ENCODE peak calls at places on chromosomes 16 and 17, in five cellular contexts. One of them, this sample, is unnamed.
A peak's percentile ranks its signal among the peaks of the same experiment; 100 is the strongest.

GRCh38 chr16:68091604-68092261 is 6.6 kb downstream of the NFATC3 start:
- DNase-seq in body of pancreas: no peak
- DNase-seq in GM19239: no peak
- DNase-seq in AG09309: no peak
- DNase-seq in foreskin fibroblast: peak; percentile 72
- DNase-seq in this sample: no peak

GRCh38 chr17:51748749-51749604 is 409.5 kb downstream of the CA10 start:
- DNase-seq in body of pancreas: no peak
- DNase-seq in GM19239: no peak
- DNase-seq in AG09309: no peak
- DNase-seq in foreskin fibroblast: no peak
- DNase-seq in this sample: no peak

GRCh38 chr17:76585649-76586593 is at the start of gene ST6GALNAC2:
- DNase-seq in body of pancreas: peak; percentile 68
- DNase-seq in GM19239: no peak
- DNase-seq in AG09309: no peak
- DNase-seq in foreskin fibroblast: no peak
- DNase-seq in this sample: no peak

GRCh38 chr17:9332164-9332527 is 243.5 kb downstream of the STX8 start:
- DNase-seq in body of pancreas: no peak
- DNase-seq in GM19239: no peak
- DNase-seq in AG09309: no peak
- DNase-seq in foreskin fibroblast: no peak
- DNase-seq in this sample: no peak

GRCh38 chr17:79977711-79978544 is 57.7 kb downstream of the TBC1D16 start:
- DNase-seq in body of pancreas: peak; percentile 9
- DNase-seq in GM19239: no peak
- DNase-seq in AG09309: no peak
- DNase-seq in foreskin fibroblast: no peak
- DNase-seq in this sample: no peak

GRCh38 chr16:86363836-86364618 is 146.3 kb upstream of the FOXF1 start:
- DNase-seq in body of pancreas: no peak
- DNase-seq in GM19239: no peak
- DNase-seq in AG09309: no peak
- DNase-seq in foreskin fibroblast: no peak
- DNase-seq in this sample: no peak

GRCh38 chr16:88487920-88488842 is 35.1 kb downstream of the ZFPM1 start:
- DNase-seq in body of pancreas: peak; percentile 97
- DNase-seq in GM19239: no peak
- DNase-seq in AG09309: no peak
- DNase-seq in foreskin fibroblast: no peak
- DNase-seq in this sample: no peak

GRCh38 chr17:82346342-82347300 is 12.4 kb upstream of the TEX19 start:
- DNase-seq in body of pancreas: no peak
- DNase-seq in GM19239: no peak
- DNase-seq in AG09309: no peak
- DNase-seq in foreskin fibroblast: no peak
- DNase-seq in this sample: no peak

GRCh38 chr16:7566360-7566759 is 233.7 kb downstream of the RBFOX1 start:
- DNase-seq in body of pancreas: no peak
- DNase-seq in GM19239: no peak
- DNase-seq in AG09309: no peak
- DNase-seq in foreskin fibroblast: no peak
- DNase-seq in this sample: no peak

GRCh38 chr16:89484923-89485679 is 5.3 kb downstream of the ANKRD11 start:
- DNase-seq in body of pancreas: no peak
- DNase-seq in GM19239: peak; percentile 36
- DNase-seq in AG09309: no peak
- DNase-seq in foreskin fibroblast: no peak
- DNase-seq in this sample: no peak

GRCh38 chr16:71666928-71667707 is 41.1 kb downstream of the MARVELD3 start:
- DNase-seq in body of pancreas: no peak
- DNase-seq in GM19239: no peak
- DNase-seq in AG09309: no peak
- DNase-seq in foreskin fibroblast: no peak
- DNase-seq in this sample: no peak

GRCh38 chr16:83439412-83439811 is 368.4 kb upstream of the HSBP1 start:
- DNase-seq in body of pancreas: no peak
- DNase-seq in GM19239: no peak
- DNase-seq in AG09309: no peak
- DNase-seq in foreskin fibroblast: no peak
- DNase-seq in this sample: no peak

This sample was measured in type B pancreatic cell.